ENCODE peak calls at places on chromosomes 7 and 10, in ten cellular contexts. R is activated T-cell treated with anti-CD3 and anti-CD28 coated beads, Interleukin-2, amount 50 U/mL, for 4 hours; J is stimulated activated naive CD8-positive, alpha-beta T cell treated with anti-CD3 and anti-CD28 coated beads, Interleukin-15, Interleukin-2, amounts not matched to agents 100 U/mL and 50 U/mL, for 24 hours; W is HCT116; B is left lung; A is naive thymus-derived CD4-positive, alpha-beta T cell; N is stimulated activated memory B cell treated with anti-CD40 and anti-IgM and Interleukin-4, amounts not matched to agents 10 μg/mL and 1 μg/mL and 100 μg/mL, for 72 hours; U is aorta; G is activated CD8-positive, alpha-beta memory T cell treated with anti-CD3 and anti-CD28 coated beads, Interleukin-2, amount 10 ng/mL, durations not matched to agents 7 days and 5 days; I is upper lobe of right lung. V is an unnamed sample.

GRCh38 chr10:124045794-124046355 is 47.5 kb downstream of the CHST15 start:
- ATAC-seq in R (no peak), J (no peak), W (no peak), B (no peak), A (no peak), N (peak), U (no peak), G (no peak), I (no peak), V (no peak)

GRCh38 chr10:63491558-63492316 is 26.0 kb upstream of the JMJD1C start:
- ATAC-seq in R (no peak), J (no peak), W (peak), B (peak), A (no peak), N (no peak), U (peak), G (no peak), I (peak), V (no peak)

GRCh38 chr7:27204851-27205322 is 5.0 kb upstream of the HOXA13 start:
- ATAC-seq in R (no peak), J (no peak), W (no peak), B (peak), A (no peak), N (no peak), U (peak), G (no peak), I (peak), V (peak)

GRCh38 chr10:116723428-116724281 is 18.7 kb downstream of the HSPA12A start:
- ATAC-seq in R (peak), J (peak), W (no peak), B (no peak), A (peak), N (peak), U (no peak), G (peak), I (no peak), V (no peak)

GRCh38 chr10:86365346-86366032 is 1.1 kb downstream of the GRID1 start:
- ATAC-seq in R (peak), J (no peak), W (peak), B (no peak), A (no peak), N (no peak), U (no peak), G (no peak), I (no peak), V (no peak)

GRCh38 chr10:74276416-74276815 is 125.4 kb downstream of the ADK start:
- ATAC-seq in R (no peak), J (no peak), W (no peak), B (no peak), A (no peak), N (no peak), U (no peak), G (no peak), I (no peak), V (no peak)

GRCh38 chr10:11898372-11899066 is 75.4 kb downstream of the PROSER2 start:
- ATAC-seq in R (no peak), J (no peak), W (peak), B (peak), A (no peak), N (no peak), U (no peak), G (no peak), I (peak), V (peak)

GRCh38 chr7:124907490-124907889 is 22.1 kb downstream of the POT1 start:
- ATAC-seq in R (no peak), J (no peak), W (no peak), B (no peak), A (no peak), N (no peak), U (no peak), G (no peak), I (no peak), V (no peak)

GRCh38 chr10:51257511-51258248 is 183.4 kb downstream of the PRKG1 start:
- ATAC-seq in R (no peak), J (no peak), W (no peak), B (no peak), A (no peak), N (no peak), U (peak), G (no peak), I (no peak), V (no peak)

GRCh38 chr10:24394479-24395190 is 185.7 kb downstream of the KIAA1217 start:
- ATAC-seq in R (no peak), J (no peak), W (peak), B (no peak), A (no peak), N (no peak), U (no peak), G (no peak), I (no peak), V (peak)

GRCh38 chr7:54987772-54988171 is 31.0 kb upstream of the EGFR start:
- ATAC-seq in R (no peak), J (no peak), W (no peak), B (no peak), A (no peak), N (no peak), U (no peak), G (no peak), I (no peak), V (no peak)

GRCh38 chr10:83617692-83618325 is 521.5 kb upstream of the GHITM start:
- ATAC-seq in R (no peak), J (no peak), W (no peak), B (no peak), A (no peak), N (no peak), U (no peak), G (no peak), I (no peak), V (no peak)